ENCODE peak calls at places on chromosomes 6 and 20, in four cellular contexts. O is heart right ventricle; U is stimulated activated CD4-positive, alpha-beta T cell treated with anti-CD3 and anti-CD28 coated beads, Interleukin-1b, Interleukin-23, amount 100 ng/mL, for 24 hours; Z is stimulated activated CD8-positive, alpha-beta memory T cell treated with anti-CD3 and anti-CD28 coated beads, Interleukin-15, amount 100 ng/mL, for 4 hours. D is an unnamed sample.
A peak's percentile ranks its signal among the peaks of the same experiment; 100 is the strongest.

GRCh38 chr20:13200767-13201500 is 20.1 kb upstream of the ISM1 start:
- DNase-seq in O (no peak), U (no peak), Z (no peak), D (no peak)

GRCh38 chr6:166907373-166907841 is 48.9 kb downstream of the RNASET2 start:
- DNase-seq in O (no peak), U (no peak), Z (no peak), D (no peak)

GRCh38 chr20:6075428-6076219 is 21.8 kb upstream of the LRRN4 start:
- DNase-seq in O (peak; percentile 39), U (no peak), Z (no peak), D (no peak)

GRCh38 chr6:141398954-141399353 is 733.8 kb upstream of the GJE1 start:
- DNase-seq in O (no peak), U (no peak), Z (no peak), D (no peak)

GRCh38 chr6:93701526-93701925 is 282.2 kb upstream of the EPHA7 start:
- DNase-seq in O (no peak), U (no peak), Z (no peak), D (no peak)

GRCh38 chr6:37668251-37668650 is 29.4 kb downstream of the MDGA1 start:
- DNase-seq in O (no peak), U (no peak), Z (no peak), D (no peak)

GRCh38 chr20:45630366-45630765 is 718 bp downstream of the WFDC9 start:
- DNase-seq in O (no peak), U (no peak), Z (no peak), D (no peak)

GRCh38 chr20:56393133-56393472 is 658 bp downstream of the CSTF1 start:
- DNase-seq in O (no peak), U (no peak), Z (no peak), D (no peak)

GRCh38 chr6:130975325-130975724 is 87.7 kb downstream of the EPB41L2 start:
- DNase-seq in O (no peak), U (no peak), Z (no peak), D (no peak)

GRCh38 chr6:43774776-43775583 is 5.0 kb downstream of the VEGFA start:
- DNase-seq in O (peak; percentile 74), U (peak; percentile 37), Z (no peak), D (no peak)

GRCh38 chr6:36129889-36130671 is at the start of gene MAPK13:
- DNase-seq in O (no peak), U (no peak), Z (no peak), D (no peak)

GRCh38 chr6:34200340-34200971 is 36.2 kb upstream of the HMGA1 start:
- DNase-seq in O (no peak), U (no peak), Z (no peak), D (no peak)